ENCODE peak calls at places on chromosomes 13 and 19, in six cellular contexts. One of them, this sample, is unnamed.

GRCh38 chr13:30880756-30881155 is 25.3 kb upstream of the MEDAG start:
- DNase-seq in effector memory CD4-positive, alpha-beta T cell: no peak
- DNase-seq in heart right ventricle: no peak
- DNase-seq in A549: peak; percentile 12
- DNase-seq in GM23248: peak; percentile 95
- DNase-seq in tibial artery: peak; percentile 85
- DNase-seq in this sample: no peak

GRCh38 chr13:54949735-54950134 is 1921.1 kb downstream of the OLFM4 start:
- DNase-seq in effector memory CD4-positive, alpha-beta T cell: no peak
- DNase-seq in heart right ventricle: no peak
- DNase-seq in tibial artery: no peak
- DNase-seq in A549: no peak
- DNase-seq in GM23248: no peak
- DNase-seq in this sample: no peak

GRCh38 chr13:79485014-79485441 is 4.1 kb downstream of the NDFIP2 start:
- DNase-seq in A549: peak; percentile 17
- DNase-seq in effector memory CD4-positive, alpha-beta T cell: no peak
- DNase-seq in heart right ventricle: no peak
- DNase-seq in tibial artery: no peak
- DNase-seq in GM23248: peak; percentile 95
- DNase-seq in this sample: peak; percentile 42

GRCh38 chr13:41244555-41244954 is 18.8 kb downstream of the MTRF1 start:
- DNase-seq in tibial artery: no peak
- DNase-seq in GM23248: peak; percentile 22
- DNase-seq in effector memory CD4-positive, alpha-beta T cell: no peak
- DNase-seq in A549: no peak
- DNase-seq in heart right ventricle: no peak
- DNase-seq in this sample: no peak

GRCh38 chr13:38686635-38687245 is at the start of gene FREM2:
- DNase-seq in GM23248: peak; percentile 33
- DNase-seq in A549: peak; percentile 3
- DNase-seq in effector memory CD4-positive, alpha-beta T cell: no peak
- DNase-seq in heart right ventricle: no peak
- DNase-seq in tibial artery: no peak
- DNase-seq in this sample: no peak

GRCh38 chr13:41791056-41791455 is 169.9 kb downstream of the VWA8 start:
- DNase-seq in heart right ventricle: no peak
- DNase-seq in tibial artery: no peak
- DNase-seq in GM23248: peak; percentile 51
- DNase-seq in A549: no peak
- DNase-seq in effector memory CD4-positive, alpha-beta T cell: no peak
- DNase-seq in this sample: no peak

GRCh38 chr19:13026478-13026999 is 31.3 kb downstream of the NFIX start:
- DNase-seq in A549: no peak
- DNase-seq in tibial artery: peak; percentile 71
- DNase-seq in effector memory CD4-positive, alpha-beta T cell: no peak
- DNase-seq in heart right ventricle: no peak
- DNase-seq in GM23248: peak; percentile 75
- DNase-seq in this sample: no peak

GRCh38 chr13:33188093-33188882 is 97.3 kb downstream of the STARD13 start:
- DNase-seq in GM23248: peak; percentile 30
- DNase-seq in tibial artery: no peak
- DNase-seq in A549: no peak
- DNase-seq in heart right ventricle: no peak
- DNase-seq in effector memory CD4-positive, alpha-beta T cell: no peak
- DNase-seq in this sample: no peak

GRCh38 chr13:45195421-45195820 is 5.4 kb downstream of the KCTD4 start:
- DNase-seq in tibial artery: no peak
- DNase-seq in heart right ventricle: no peak
- DNase-seq in A549: no peak
- DNase-seq in effector memory CD4-positive, alpha-beta T cell: no peak
- DNase-seq in GM23248: peak; percentile 14
- DNase-seq in this sample: no peak

GRCh38 chr13:112467236-112467635 is 91.1 kb downstream of the SPACA7 start:
- DNase-seq in tibial artery: no peak
- DNase-seq in heart right ventricle: no peak
- DNase-seq in GM23248: no peak
- DNase-seq in effector memory CD4-positive, alpha-beta T cell: no peak
- DNase-seq in A549: no peak
- DNase-seq in this sample: no peak

GRCh38 chr19:8459520-8460260 is 14.9 kb downstream of the HNRNPM start:
- DNase-seq in heart right ventricle: no peak
- DNase-seq in GM23248: peak; percentile 91
- DNase-seq in effector memory CD4-positive, alpha-beta T cell: no peak
- DNase-seq in A549: peak; percentile 49
- DNase-seq in tibial artery: no peak
- DNase-seq in this sample: no peak
- H3K4me1 ChIP-seq in heart right ventricle: peaks cover 77% of the 10 kb centered on the region
- H3K4me1 ChIP-seq in GM23248: peaks cover 32% of the 10 kb centered on the region
- H3K4me1 ChIP-seq in effector memory CD4-positive, alpha-beta T cell: peaks cover under 1% of the 10 kb centered on the region
- H3K4me1 ChIP-seq in A549: peaks cover 61% of the 10 kb centered on the region
- H3K4me1 ChIP-seq in tibial artery: no peaks in the 10 kb centered on the region
- H3K4me1 ChIP-seq in this sample: peaks cover 62% of the 10 kb centered on the region

GRCh38 chr13:97273341-97273831 is 51.3 kb downstream of the MBNL2 start:
- DNase-seq in A549: no peak
- DNase-seq in tibial artery: no peak
- DNase-seq in effector memory CD4-positive, alpha-beta T cell: no peak
- DNase-seq in heart right ventricle: no peak
- DNase-seq in GM23248: peak; percentile 53
- DNase-seq in this sample: no peak

GRCh38 chr13:97275775-97276501 is 53.8 kb downstream of the MBNL2 start:
- DNase-seq in heart right ventricle: no peak
- DNase-seq in effector memory CD4-positive, alpha-beta T cell: no peak
- DNase-seq in GM23248: peak; percentile 52
- DNase-seq in tibial artery: no peak
- DNase-seq in A549: no peak
- DNase-seq in this sample: no peak

GRCh38 chr13:97276862-97277269 is 54.7 kb downstream of the MBNL2 start:
- DNase-seq in GM23248: peak; percentile 64
- DNase-seq in tibial artery: no peak
- DNase-seq in A549: no peak
- DNase-seq in heart right ventricle: no peak
- DNase-seq in effector memory CD4-positive, alpha-beta T cell: no peak
- DNase-seq in this sample: no peak

GRCh38 chr13:97275265-97275664 is 53.1 kb downstream of the MBNL2 start:
- DNase-seq in A549: no peak
- DNase-seq in effector memory CD4-positive, alpha-beta T cell: no peak
- DNase-seq in GM23248: peak; percentile 92
- DNase-seq in heart right ventricle: peak; percentile 51
- DNase-seq in tibial artery: no peak
- DNase-seq in this sample: no peak

DNA sequence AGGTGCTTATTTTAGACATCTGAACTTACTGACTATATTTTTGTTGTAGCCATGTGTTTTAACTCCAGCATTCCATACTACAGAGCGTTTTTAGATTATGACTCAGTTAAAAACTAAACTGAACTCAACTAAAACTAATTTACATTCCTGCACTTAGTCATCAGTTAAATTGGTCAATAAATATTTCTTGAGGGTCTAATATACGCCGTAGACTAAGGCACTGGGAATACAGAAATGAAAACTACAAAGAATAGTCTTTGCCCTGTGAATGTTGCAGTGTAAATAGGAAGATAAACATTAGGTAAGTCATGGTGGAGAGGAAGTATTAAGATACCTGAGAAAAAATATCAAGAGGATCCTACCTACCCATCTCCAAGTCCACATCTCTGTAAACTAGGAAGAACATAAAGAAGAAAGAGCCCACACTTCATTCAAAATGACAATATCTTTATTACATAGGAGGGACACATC is 52.7 kb downstream of the MBNL2 start:
- DNase-seq in GM23248: peak; percentile 84
- DNase-seq in A549: no peak
- DNase-seq in effector memory CD4-positive, alpha-beta T cell: no peak
- DNase-seq in tibial artery: no peak
- DNase-seq in heart right ventricle: no peak
- DNase-seq in this sample: no peak
- H3K4me1 ChIP-seq in GM23248: peaks cover 78% of the 10 kb centered on the region
- H3K4me1 ChIP-seq in A549: peaks cover 69% of the 10 kb centered on the region
- H3K4me1 ChIP-seq in effector memory CD4-positive, alpha-beta T cell: no peaks in the 10 kb centered on the region
- H3K4me1 ChIP-seq in tibial artery: no peaks in the 10 kb centered on the region
- H3K4me1 ChIP-seq in heart right ventricle: peaks cover 78% of the 10 kb centered on the region
- H3K4me1 ChIP-seq in this sample: peaks cover 55% of the 10 kb centered on the region

GRCh38 chr13:48234652-48235099 is 1.7 kb downstream of the ITM2B start:
- DNase-seq in A549: no peak
- DNase-seq in GM23248: peak; percentile 49
- DNase-seq in heart right ventricle: no peak
- DNase-seq in tibial artery: no peak
- DNase-seq in effector memory CD4-positive, alpha-beta T cell: no peak
- DNase-seq in this sample: no peak
- H3K4me1 ChIP-seq in A549: peaks cover 50% of the 10 kb centered on the region
- H3K4me1 ChIP-seq in GM23248: peaks cover 39% of the 10 kb centered on the region
- H3K4me1 ChIP-seq in heart right ventricle: peaks cover 56% of the 10 kb centered on the region
- H3K4me1 ChIP-seq in tibial artery: no peaks in the 10 kb centered on the region
- H3K4me1 ChIP-seq in effector memory CD4-positive, alpha-beta T cell: peaks cover 40% of the 10 kb centered on the region
- H3K4me1 ChIP-seq in this sample: peaks cover 53% of the 10 kb centered on the region

DNA sequence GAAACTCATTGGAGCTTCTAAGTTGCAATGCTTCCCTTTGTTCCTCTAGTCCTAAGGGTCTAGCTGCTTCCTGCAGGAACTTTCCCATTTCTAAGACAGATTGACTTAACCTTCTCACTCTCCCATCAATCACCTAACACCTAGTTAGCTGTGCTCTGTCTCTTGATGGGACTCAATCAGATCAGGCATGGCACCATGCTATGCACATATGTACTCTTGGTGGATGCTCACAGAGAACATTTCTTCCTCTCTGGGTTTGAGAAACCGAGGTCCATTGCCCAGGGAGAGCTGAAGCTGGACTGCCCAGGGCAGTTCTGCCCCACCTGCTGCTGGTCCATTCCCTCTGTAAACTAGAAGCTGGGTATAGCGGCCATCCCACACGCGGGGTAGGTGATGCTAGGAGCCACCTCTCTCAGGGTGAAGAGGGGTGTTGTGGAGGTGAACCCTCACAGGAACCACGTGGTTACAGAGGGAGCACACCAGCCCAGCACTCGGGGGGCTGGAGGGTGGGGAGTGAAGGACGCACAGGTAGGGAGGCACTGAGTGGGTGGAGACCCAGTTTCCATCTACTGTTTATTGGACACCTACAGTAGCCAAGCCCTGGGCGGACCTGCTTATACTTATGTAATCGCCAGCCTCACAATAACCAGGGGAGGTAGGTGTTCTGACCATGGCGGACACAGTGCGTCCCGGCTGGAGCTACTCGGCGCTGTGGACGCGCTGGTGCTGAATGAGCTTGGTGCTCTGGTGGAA is 3.1 kb upstream of the UBE2M start:
- DNase-seq in tibial artery: peak; percentile 58
- DNase-seq in GM23248: no peak
- DNase-seq in A549: no peak
- DNase-seq in heart right ventricle: no peak
- DNase-seq in effector memory CD4-positive, alpha-beta T cell: no peak
- DNase-seq in this sample: no peak
- H3K4me1 ChIP-seq in tibial artery: no peaks in the 10 kb centered on the region
- H3K4me1 ChIP-seq in GM23248: peaks cover 18% of the 10 kb centered on the region
- H3K4me1 ChIP-seq in A549: peaks cover 19% of the 10 kb centered on the region
- H3K4me1 ChIP-seq in heart right ventricle: peaks cover 46% of the 10 kb centered on the region
- H3K4me1 ChIP-seq in effector memory CD4-positive, alpha-beta T cell: peaks cover 35% of the 10 kb centered on the region
- H3K4me1 ChIP-seq in this sample: peaks cover 40% of the 10 kb centered on the region